ENCODE peak calls at places on chromosome 18, in ten cellular contexts. U is T-helper 2 cell; W is cardiac fibroblast; T is iPS-NIHi11; X is RWPE1; M is stomach; S is effector memory CD8-positive, alpha-beta T cell; G is fibroblast of lung; B is activated T-cell treated with anti-CD3 and anti-CD28 coated beads for 24 hours; K is stimulated activated CD4-positive, alpha-beta T cell treated with anti-CD3 and anti-CD28 coated beads, Interleukin-4, amount 100 ng/mL, for 24 hours. C is an unnamed sample.

GRCh38 chr18:73677458-73677857 is 470.2 kb downstream of the FBXO15 start:
- DNase-seq in X (no peak), G (no peak), S (no peak), T (no peak), U (no peak), M (no peak), W (peak; percentile 63), B (no peak), K (no peak), C (no peak)

GRCh38 chr18:75533954-75534353 is 106.5 kb upstream of the SMIM21 start:
- DNase-seq in B (no peak), X (no peak), W (peak; percentile 56), S (no peak), M (no peak), U (no peak), T (no peak), G (peak; percentile 15), K (no peak), C (peak; percentile 78)

GRCh38 chr18:3526421-3527354 is 76.7 kb downstream of the TGIF1 start:
- DNase-seq in M (no peak), B (no peak), S (no peak), G (peak; percentile 48), T (peak; percentile 55), K (no peak), U (no peak), X (no peak), W (peak; percentile 67), C (peak; percentile 99)

GRCh38 chr18:67513285-67513684 is 3.2 kb downstream of the DSEL start:
- DNase-seq in S (no peak), B (no peak), X (no peak), T (peak; percentile 10), U (no peak), M (no peak), W (no peak), K (no peak), G (peak; percentile 7), C (peak; percentile 44)

GRCh38 chr18:46429130-46429529 is 227.9 kb downstream of the LOXHD1 start:
- DNase-seq in G (no peak), S (no peak), U (no peak), K (no peak), B (no peak), X (no peak), W (no peak), T (no peak), M (no peak), C (no peak)

GRCh38 chr18:8525692-8526091 is 83.5 kb upstream of the RAB12 start:
- DNase-seq in U (no peak), M (no peak), G (no peak), B (no peak), T (peak; percentile 57), W (no peak), X (no peak), S (no peak), K (no peak), C (no peak)

GRCh38 chr18:49974079-49974478 is 160.7 kb upstream of the ACAA2 start:
- DNase-seq in W (no peak), B (no peak), U (no peak), S (no peak), T (no peak), K (no peak), X (no peak), G (no peak), M (no peak), C (no peak)

GRCh38 chr18:47772374-47773248 is 157.8 kb downstream of the SMAD2 start:
- DNase-seq in B (peak; percentile 49), G (peak; percentile 38), T (peak; percentile 87), K (peak; percentile 69), M (peak; percentile 78), X (peak; percentile 24), U (peak; percentile 52), W (peak; percentile 79), S (peak; percentile 44), C (peak; percentile 52)

GRCh38 chr18:30288662-30289414 is 753.7 kb downstream of the DSC3 start:
- DNase-seq in T (no peak), U (no peak), S (no peak), M (no peak), B (no peak), X (no peak), K (no peak), W (no peak), G (no peak), C (no peak)

GRCh38 chr18:60684843-60685513 is 312.4 kb upstream of the MC4R start:
- DNase-seq in S (no peak), U (no peak), M (no peak), T (no peak), B (no peak), W (peak; percentile 42), X (no peak), K (no peak), G (peak; percentile 59), C (peak; percentile 41)

GRCh38 chr18:13756261-13756660 is 29.8 kb downstream of the RNMT start:
- DNase-seq in M (no peak), S (no peak), X (no peak), G (no peak), B (no peak), K (no peak), U (no peak), T (no peak), W (no peak), C (no peak)

GRCh38 chr18:13427354-13427753 is 208.8 kb downstream of the LDLRAD4 start:
- DNase-seq in T (no peak), M (peak; percentile 45), B (no peak), W (no peak), S (no peak), G (no peak), X (no peak), K (no peak), U (no peak), C (no peak)

GRCh38 chr18:54769526-54770464 is 58.5 kb upstream of the RAB27B start:
- DNase-seq in G (peak; percentile 71), U (no peak), B (no peak), S (no peak), W (no peak), X (no peak), K (no peak), T (no peak), M (no peak), C (no peak)

GRCh38 chr18:50619833-50620232 is 59.9 kb downstream of the MAPK4 start:
- DNase-seq in U (no peak), K (no peak), T (no peak), M (no peak), X (no peak), G (no peak), B (no peak), W (no peak), S (no peak), C (no peak)

GRCh38 chr18:41940506-41941215 is 14.4 kb upstream of the PIK3C3 start:
- DNase-seq in T (no peak), W (peak; percentile 83), U (no peak), B (no peak), X (no peak), K (no peak), G (peak; percentile 75), S (no peak), M (no peak), C (peak; percentile 62)

GRCh38 chr18:79560042-79560860 is 119.4 kb upstream of the CTDP1 start:
- DNase-seq in B (no peak), S (no peak), X (no peak), U (no peak), W (no peak), G (no peak), T (no peak), K (no peak), M (no peak), C (no peak)

GRCh38 chr18:12092398-12093229 is 1.0 kb upstream of the ANKRD62 start:
- DNase-seq in B (no peak), G (no peak), W (no peak), U (no peak), T (peak; percentile 80), S (no peak), M (no peak), X (peak; percentile 20), K (no peak), C (no peak)

GRCh38 chr18:59514193-59514592 is 155.1 kb upstream of the LMAN1 start:
- DNase-seq in W (peak; percentile 90), B (no peak), G (peak; percentile 82), T (no peak), M (no peak), U (no peak), K (no peak), X (no peak), S (no peak), C (peak; percentile 76)

GRCh38 chr18:75247601-75248421 is 37.2 kb downstream of the TSHZ1 start:
- DNase-seq in S (no peak), G (peak; percentile 83), T (no peak), M (no peak), U (no peak), K (no peak), X (peak; percentile 31), B (no peak), W (peak; percentile 69), C (peak; percentile 61)

GRCh38 chr18:79641722-79642497 is 37.7 kb upstream of the CTDP1 start:
- DNase-seq in S (no peak), X (no peak), W (no peak), G (no peak), M (no peak), U (no peak), K (no peak), T (no peak), B (no peak), C (no peak)

GRCh38 chr18:68418881-68419280 is 296.0 kb downstream of the TMX3 start:
- DNase-seq in X (no peak), S (no peak), M (no peak), G (peak; percentile 51), U (no peak), T (no peak), K (no peak), B (no peak), W (peak; percentile 54), C (peak; percentile 66)

GRCh38 chr18:40019797-40020392 is 1935.1 kb upstream of the PIK3C3 start:
- DNase-seq in K (no peak), M (no peak), T (peak; percentile 19), G (no peak), S (no peak), B (no peak), X (no peak), U (no peak), W (peak; percentile 4), C (no peak)

GRCh38 chr18:55642191-55642590 is 54.2 kb upstream of the TCF4 start:
- DNase-seq in U (no peak), B (no peak), S (no peak), G (no peak), X (no peak), W (no peak), K (no peak), T (no peak), M (no peak), C (no peak)

GRCh38 chr18:58080516-58080915 is 36.5 kb downstream of the NEDD4L start:
- DNase-seq in U (no peak), B (no peak), T (no peak), K (no peak), M (no peak), X (no peak), W (no peak), S (no peak), G (no peak), C (no peak)

GRCh38 chr18:44758821-44759624 is 78.3 kb downstream of the SETBP1 start:
- DNase-seq in W (no peak), U (peak; percentile 39), X (no peak), M (no peak), K (peak; percentile 70), S (peak; percentile 11), B (peak; percentile 55), G (no peak), T (no peak), C (no peak)

GRCh38 chr18:37299471-37300304 is 265.9 kb downstream of the CELF4 start:
- DNase-seq in U (no peak), T (peak; percentile 63), G (peak; percentile 97), B (no peak), X (peak; percentile 77), M (peak; percentile 85), K (no peak), S (no peak), W (peak; percentile 99), C (peak; percentile 91)

GRCh38 chr18:12597775-12598174 is 60.1 kb downstream of the SPIRE1 start:
- DNase-seq in M (no peak), B (no peak), T (no peak), W (peak; percentile 84), X (peak; percentile 75), S (no peak), U (no peak), K (no peak), G (peak; percentile 82), C (peak; percentile 89)

GRCh38 chr18:61589724-61590065 is 256.5 kb downstream of the CDH20 start:
- DNase-seq in G (peak; percentile 83), K (no peak), M (no peak), X (no peak), U (no peak), W (peak; percentile 87), B (no peak), T (no peak), S (no peak), C (peak; percentile 49)